ENCODE peak calls at places on chromosomes 12 and 14, in five cellular contexts. I is IMR-90, U is HepG2, R is ascending aorta, P is endodermal cell. S is an unnamed sample.

GRCh38 chr12:5220835-5221234 is 177.2 kb downstream of the KCNA5 start:
- DNase-seq in R (no peak), U (no peak), P (peak; percentile 69), I (peak; percentile 11), S (no peak)

GRCh38 chr14:65045691-65046090 is 56.6 kb downstream of the MAX start:
- DNase-seq in I (no peak), R (no peak), P (no peak), U (no peak), S (no peak)

GRCh38 chr12:92369643-92370042 is 224.0 kb upstream of the BTG1 start:
- DNase-seq in R (no peak), P (no peak), I (no peak), U (no peak), S (no peak)

GRCh38 chr12:80769553-80770140 is 52.9 kb downstream of the MYF5 start:
- DNase-seq in I (no peak), U (no peak), R (no peak), P (peak; percentile 63), S (peak; percentile 30)

GRCh38 chr12:66210840-66211239 is 21.8 kb downstream of the IRAK3 start:
- DNase-seq in U (no peak), I (no peak), P (no peak), R (no peak), S (no peak)

GRCh38 chr12:106305376-106305775 is 2.8 kb downstream of the TCP11L2 start:
- DNase-seq in U (no peak), I (peak; percentile 32), R (no peak), P (peak; percentile 45), S (peak; percentile 13)

GRCh38 chr12:81146228-81147225 is 68.6 kb downstream of the ACSS3 start:
- DNase-seq in P (no peak), I (no peak), U (peak; percentile 87), R (no peak), S (no peak)

GRCh38 chr14:36442824-36443241 is 77.2 kb downstream of the NKX2-1 start:
- DNase-seq in U (no peak), I (no peak), R (no peak), P (peak; percentile 53), S (peak; percentile 68)

GRCh38 chr14:20530771-20531571 is 25.6 kb downstream of the RNASE10 start:
- DNase-seq in I (peak; percentile 69), U (peak; percentile 75), R (peak; percentile 83), P (peak; percentile 90), S (peak; percentile 93)

GRCh38 chr14:106530423-106531107 is 1004.2 kb downstream of the TMEM121 start:
- DNase-seq in R (no peak), I (no peak), U (peak; percentile 5), P (no peak), S (peak; percentile 15)

GRCh38 chr12:43786899-43787693 is 19.0 kb downstream of the TWF1 start:
- DNase-seq in U (no peak), P (no peak), I (peak; percentile 74), R (no peak), S (no peak)

GRCh38 chr14:93725002-93725582 is 63.2 kb downstream of the PRIMA1 start:
- DNase-seq in I (no peak), P (no peak), R (no peak), U (no peak), S (no peak)

GRCh38 chr12:57760347-57760982 is 5.6 kb downstream of the MARCHF9 start:
- DNase-seq in P (peak; percentile 92), U (no peak), I (no peak), R (no peak), S (peak; percentile 68)

GRCh38 chr14:62763951-62764350 is 281.3 kb downstream of the KCNH5 start:
- DNase-seq in U (no peak), I (no peak), R (no peak), P (no peak), S (no peak)

GRCh38 chr12:77847060-77847541 is 16.4 kb downstream of the NAV3 start:
- DNase-seq in R (no peak), U (no peak), I (peak; percentile 1), P (no peak), S (no peak)

GRCh38 chr12:7937867-7938506 is 2.0 kb upstream of the SLC2A3 start:
- DNase-seq in I (no peak), P (no peak), U (no peak), R (no peak), S (peak; percentile 53)

GRCh38 chr14:105918496-105919262 is 392.3 kb downstream of the TMEM121 start:
- DNase-seq in I (no peak), P (no peak), R (no peak), U (no peak), S (no peak)

GRCh38 chr12:98420403-98420800 is 95.0 kb upstream of the TMPO start:
- DNase-seq in P (peak; percentile 41), R (no peak), U (no peak), I (no peak), S (no peak)

GRCh38 chr14:47044841-47045240 is 393.3 kb upstream of the RPL10L start:
- DNase-seq in P (peak; percentile 71), I (no peak), R (no peak), U (no peak), S (peak; percentile 83)

GRCh38 chr12:15629108-15629507 is 160.1 kb downstream of the EPS8 start:
- DNase-seq in I (peak; percentile 98), U (peak; percentile 99), R (peak; percentile 94), P (peak; percentile 57), S (peak; percentile 38)

GRCh38 chr14:64465208-64465821 is at the start of gene AKAP5:
- DNase-seq in R (peak; percentile 77), U (peak; percentile 46), I (peak; percentile 11), P (peak; percentile 95), S (peak; percentile 91)

GRCh38 chr12:95815635-95816212 is 25.2 kb upstream of the NTN4 start:
- DNase-seq in P (no peak), I (peak; percentile 62), R (no peak), U (peak; percentile 36), S (peak; percentile 46)

GRCh38 chr12:15852383-15852782 is 29.8 kb upstream of the STRAP start:
- DNase-seq in I (peak; percentile 74), R (no peak), U (no peak), P (no peak), S (no peak)

GRCh38 chr12:106999444-106999843 is 12.5 kb upstream of the MTERF2 start:
- DNase-seq in U (no peak), I (no peak), R (no peak), P (no peak), S (no peak)

GRCh38 chr12:47021298-47021697 is 58.1 kb upstream of the PCED1B start:
- DNase-seq in U (peak; percentile 46), I (peak; percentile 95), P (no peak), R (no peak), S (peak; percentile 73)

GRCh38 chr12:14774944-14775651 is 28.2 kb downstream of the WBP11 start:
- DNase-seq in U (no peak), I (peak; percentile 65), P (no peak), R (peak; percentile 84), S (peak; percentile 40)

GRCh38 chr14:54366726-54367707 is 29.8 kb upstream of the CDKN3 start:
- DNase-seq in R (no peak), P (peak; percentile 86), I (peak; percentile 70), U (peak; percentile 84), S (peak; percentile 83)

GRCh38 chr14:105588236-105588860 is 62.0 kb downstream of the TMEM121 start:
- DNase-seq in R (peak; percentile 31), U (no peak), P (no peak), I (no peak), S (no peak)

GRCh38 chr12:124478985-124479645 is 88.3 kb downstream of the NCOR2 start:
- DNase-seq in P (no peak), R (no peak), I (no peak), U (no peak), S (no peak)

GRCh38 chr12:124481257-124481750 is 86.1 kb downstream of the NCOR2 start:
- DNase-seq in I (no peak), P (no peak), R (no peak), U (peak; percentile 82), S (no peak)

GRCh38 chr12:124481772-124482566 is 85.4 kb downstream of the NCOR2 start:
- DNase-seq in I (no peak), R (no peak), P (no peak), U (no peak), S (no peak)

GRCh38 chr12:124479680-124480468 is 87.5 kb downstream of the NCOR2 start:
- DNase-seq in I (no peak), R (no peak), P (no peak), U (no peak), S (no peak)

GRCh38 chr12:124480469-124481256 is 86.7 kb downstream of the NCOR2 start:
- DNase-seq in P (no peak), U (peak; percentile 71), I (peak; percentile 47), R (no peak), S (no peak)
- H3K4me3 ChIP-seq in P (no peak overlapping the region), U (no peak overlapping the region), I (no peak overlapping the region), R (no peak overlapping the region), S (no peak overlapping the region)

DNA sequence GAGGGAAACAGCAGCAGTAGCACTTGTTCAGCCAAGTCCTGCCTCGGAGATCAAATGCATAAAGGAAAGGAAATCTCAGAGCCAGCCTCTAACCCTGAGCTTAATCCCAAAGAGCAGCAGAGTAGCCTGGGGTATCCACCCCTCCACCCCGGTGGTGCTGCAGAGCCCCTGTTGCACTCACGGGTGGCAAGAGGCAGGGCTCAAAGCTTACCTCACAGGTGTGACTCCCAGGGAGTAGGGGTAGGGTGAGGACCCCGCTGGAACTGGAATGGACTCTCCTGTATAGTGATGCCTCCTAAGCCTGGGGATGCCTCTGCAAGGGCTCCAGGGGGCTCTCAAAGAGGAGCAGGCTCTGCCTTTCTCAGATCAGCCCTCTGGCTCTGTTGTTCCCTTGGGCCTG is 211.1 kb downstream of the CACNA1C start:
- DNase-seq in I (no peak), R (no peak), P (no peak), U (no peak), S (no peak)
- H3K4me3 ChIP-seq in I (no peak overlapping the region), R (no peak overlapping the region), P (no peak overlapping the region), U (no peak overlapping the region), S (no peak overlapping the region)

GRCh38 chr14:101596742-101597141 is 35.4 kb downstream of the DIO3 start:
- DNase-seq in P (no peak), R (no peak), U (no peak), I (no peak), S (no peak)
- H3K4me3 ChIP-seq in P (no peak overlapping the region), R (no peak overlapping the region), U (no peak overlapping the region), I (no peak overlapping the region), S (no peak overlapping the region)

GRCh38 chr12:122870163-122870842 is 25.6 kb downstream of the VPS37B start:
- DNase-seq in U (no peak), P (no peak), R (peak; percentile 56), I (no peak), S (no peak)
- H3K4me3 ChIP-seq in U (no peak overlapping the region), P (no peak overlapping the region), R (no peak overlapping the region), I (no peak overlapping the region), S (no peak overlapping the region)

DNA sequence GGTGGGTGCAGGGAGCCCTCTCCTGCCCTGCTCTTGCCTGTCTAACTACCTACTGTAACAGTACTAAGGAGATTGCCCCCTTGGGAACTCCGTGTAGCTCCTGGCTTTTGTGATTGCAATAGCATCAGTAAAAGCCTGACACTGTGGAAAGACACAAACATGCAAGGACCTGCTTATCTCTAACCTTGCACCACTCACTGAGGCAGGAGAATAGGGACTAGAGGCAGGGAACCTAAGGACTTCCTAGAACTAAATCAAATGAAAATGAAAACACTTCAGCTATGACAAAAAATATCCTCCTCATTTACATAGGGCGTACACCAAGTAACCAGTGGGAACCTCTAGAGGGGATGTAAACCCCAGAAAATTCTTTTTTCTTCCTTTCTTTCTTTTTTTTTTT is 28.5 kb downstream of the TUBA1A start:
- DNase-seq in P (no peak), R (no peak), I (no peak), U (no peak), S (no peak)
- H3K4me3 ChIP-seq in P (no peak overlapping the region), R (no peak overlapping the region), I (no peak overlapping the region), U (no peak overlapping the region), S (no peak overlapping the region)

GRCh38 chr14:23695220-23695999 is 59.2 kb downstream of the DHRS2 start:
- DNase-seq in U (no peak), P (peak; percentile 75), I (no peak), R (no peak), S (peak; percentile 72)
- H3K4me3 ChIP-seq in U (no peak overlapping the region), P (peak overlapping the region; percentile 76), I (peak overlapping the region; percentile 38), R (peak overlapping the region; percentile 44), S (peak overlapping the region; percentile 59)

S was measured in GM23338.